ENCODE peak calls at places on chromosome 22, in nine cellular contexts. P is tibial nerve; X is CD8-positive, alpha-beta T cell; L is heart left ventricle; K is RWPE2; I is effector memory CD4-positive, alpha-beta T cell; C is Peyer's patch; O is SJSA1; Q is ovary. A is an unnamed sample.

GRCh38 chr22:23305321-23305910 is 125.1 kb downstream of the BCR start:
- DNase-seq in P (no peak), X (no peak), L (peak; percentile 46), K (peak; percentile 28), I (no peak), C (peak; percentile 40), O (peak; percentile 86), Q (peak; percentile 31), A (no peak)

GRCh38 chr22:41003041-41003440 is 51.9 kb downstream of the RBX1 start:
- DNase-seq in P (no peak), X (no peak), L (no peak), K (no peak), I (no peak), C (no peak), O (no peak), Q (no peak), A (no peak)

GRCh38 chr22:42811510-42811909 is 45.6 kb downstream of the ARFGAP3 start:
- DNase-seq in P (no peak), X (no peak), L (no peak), K (no peak), I (no peak), C (no peak), O (peak; percentile 5), Q (no peak), A (no peak)

GRCh38 chr22:39306456-39307361 is 12.7 kb downstream of the RPL3 start:
- DNase-seq in P (no peak), X (peak; percentile 57), L (peak; percentile 68), K (peak; percentile 61), I (peak; percentile 12), C (peak; percentile 75), O (peak; percentile 51), Q (no peak), A (peak; percentile 50)

GRCh38 chr22:36497910-36498669 is 8.8 kb downstream of the FOXRED2 start:
- DNase-seq in P (no peak), X (no peak), L (no peak), K (peak; percentile 51), I (no peak), C (no peak), O (no peak), Q (no peak), A (no peak)

GRCh38 chr22:30254307-30254706 is 7.7 kb upstream of the LIF start:
- DNase-seq in P (no peak), X (no peak), L (no peak), K (no peak), I (no peak), C (no peak), O (no peak), Q (no peak), A (no peak)

GRCh38 chr22:24247564-24248344 is 2.9 kb upstream of the GGT5 start:
- DNase-seq in P (peak; percentile 87), X (peak; percentile 50), L (peak; percentile 92), K (peak; percentile 89), I (no peak), C (peak; percentile 88), O (peak; percentile 92), Q (peak; percentile 95), A (peak; percentile 80)

GRCh38 chr22:49826603-49827306 is 918 bp downstream of the BRD1 start:
- DNase-seq in P (no peak), X (peak; percentile 38), L (peak; percentile 79), K (no peak), I (no peak), C (peak; percentile 64), O (no peak), Q (peak; percentile 69), A (peak; percentile 20)

GRCh38 chr22:22705328-22706100 is 61.1 kb downstream of the GGTLC2 start:
- DNase-seq in P (no peak), X (no peak), L (no peak), K (no peak), I (no peak), C (no peak), O (peak; percentile 16), Q (no peak), A (no peak)

GRCh38 chr22:22702159-22702873 is 57.9 kb downstream of the GGTLC2 start:
- DNase-seq in P (no peak), X (no peak), L (no peak), K (no peak), I (no peak), C (peak; percentile 87), O (no peak), Q (no peak), A (no peak)

GRCh38 chr22:34798605-34799004 is 267.4 kb upstream of the ISX start:
- DNase-seq in P (no peak), X (no peak), L (no peak), K (no peak), I (no peak), C (no peak), O (no peak), Q (no peak), A (no peak)

GRCh38 chr22:38155703-38156102 is 25.9 kb downstream of the PLA2G6 start:
- DNase-seq in P (no peak), X (no peak), L (no peak), K (no peak), I (no peak), C (no peak), O (no peak), Q (no peak), A (no peak)

GRCh38 chr22:25509391-25509791 is 55.1 kb upstream of the GRK3 start:
- DNase-seq in P (no peak), X (no peak), L (no peak), K (no peak), I (no peak), C (peak; percentile 56), O (no peak), Q (no peak), A (no peak)

DNA sequence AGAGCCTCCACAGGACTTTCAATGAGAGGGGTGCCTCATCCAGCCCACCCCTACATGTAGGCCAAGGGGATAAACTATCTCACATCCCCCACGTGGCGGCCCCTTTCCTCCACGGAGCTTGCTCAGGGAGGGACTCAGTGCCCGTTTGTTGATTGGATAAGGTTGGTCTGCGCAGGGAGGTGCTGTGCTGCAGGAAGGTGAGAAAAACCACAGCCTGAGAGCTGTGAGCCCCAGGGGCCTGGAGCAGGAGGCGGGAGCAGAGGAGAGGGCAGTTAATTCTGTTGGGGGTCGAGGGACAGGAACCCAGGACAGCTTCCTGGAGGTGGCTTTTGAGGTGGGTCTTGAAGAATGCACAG is 31.9 kb upstream of the ATXN10 start:
- DNase-seq in P (no peak), X (no peak), L (no peak), K (no peak), I (no peak), C (no peak), O (peak; percentile 38), Q (no peak), A (no peak)
- H3K27ac ChIP-seq in P (no peak overlapping the region), X (no peak overlapping the region), L (no peak overlapping the region), K (peak overlapping the region; percentile 79), I (no peak overlapping the region), C (no peak overlapping the region), O (peak overlapping the region; percentile 67), Q (no peak overlapping the region), A (no peak overlapping the region)

DNA sequence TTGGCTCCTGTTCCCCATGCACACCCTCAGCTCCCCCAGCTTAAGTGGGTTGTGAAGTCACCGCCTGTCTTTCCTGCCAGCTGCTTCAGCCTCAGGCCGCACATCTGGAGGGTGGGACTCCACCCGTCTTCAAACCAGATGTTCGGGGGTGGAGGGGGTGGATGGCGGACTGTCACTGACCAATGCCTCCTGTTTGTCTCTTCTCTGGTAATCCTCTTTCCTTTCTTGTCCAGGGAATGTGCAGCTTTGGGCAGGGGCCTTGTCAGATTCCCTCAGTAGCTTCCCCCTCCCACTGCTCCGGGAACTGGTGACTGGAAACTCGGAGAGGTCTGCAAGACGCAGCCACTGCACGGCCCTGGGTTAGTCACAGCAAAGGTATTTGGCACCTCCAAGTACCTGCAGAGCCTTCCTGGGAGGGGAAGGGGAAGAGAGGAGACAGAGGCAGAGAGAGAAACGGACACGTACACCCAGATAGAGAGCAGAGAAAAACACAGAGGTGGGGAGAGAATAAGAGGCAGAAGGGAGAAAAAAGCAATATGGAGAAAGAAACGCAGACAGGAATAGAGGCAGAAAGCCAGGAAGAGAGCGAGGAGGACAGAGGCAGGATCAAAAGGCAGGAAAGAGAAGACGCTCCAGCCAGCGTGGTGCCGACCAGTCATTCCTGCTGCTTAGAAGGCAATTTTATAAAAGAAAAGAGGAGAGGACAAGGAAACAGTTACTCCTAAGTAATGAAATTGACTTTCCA is 56.1 kb upstream of the TIMP3 start:
- DNase-seq in P (no peak), X (no peak), L (peak; percentile 78), K (peak; percentile 83), I (no peak), C (peak; percentile 56), O (no peak), Q (no peak), A (no peak)
- H3K27ac ChIP-seq in P (peak overlapping the region; percentile 46), X (no peak overlapping the region), L (peak overlapping the region; percentile 62), K (peak overlapping the region; percentile 63), I (no peak overlapping the region), C (no peak overlapping the region), O (no peak overlapping the region), Q (no peak overlapping the region), A (no peak overlapping the region)

DNA sequence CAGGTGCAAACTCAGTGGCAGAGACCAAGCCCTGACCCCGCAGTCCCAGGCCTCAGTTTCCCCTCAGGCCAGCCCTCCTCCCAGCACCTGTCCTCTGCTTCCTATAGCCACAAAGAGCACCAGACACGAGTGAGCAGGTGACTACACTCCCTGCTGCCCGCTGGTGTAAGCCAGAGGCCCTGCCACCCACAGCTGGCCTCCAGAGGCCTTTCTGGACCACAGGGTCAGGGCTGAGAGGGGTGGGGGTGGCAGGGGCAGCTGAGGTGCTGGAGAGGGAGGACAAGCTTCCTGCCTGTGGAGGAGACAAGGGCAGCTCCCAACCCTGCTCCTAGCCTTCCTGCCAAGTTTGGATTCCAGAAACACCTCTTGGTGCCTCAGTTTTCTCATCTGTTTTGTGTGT is 31.3 kb upstream of the WNT7B start:
- DNase-seq in P (no peak), X (no peak), L (no peak), K (no peak), I (no peak), C (no peak), O (no peak), Q (no peak), A (no peak)
- H3K27ac ChIP-seq in P (peak overlapping the region; percentile 95), X (no peak overlapping the region), L (peak overlapping the region; percentile 93), K (peak overlapping the region; percentile 99), I (no peak overlapping the region), C (peak overlapping the region; percentile 78), O (peak overlapping the region; percentile 74), Q (peak overlapping the region; percentile 85), A (peak overlapping the region; percentile 50)

GRCh38 chr22:17846326-17846992 is 72.2 kb upstream of the BID start:
- DNase-seq in P (no peak), X (no peak), L (no peak), K (no peak), I (no peak), C (no peak), O (no peak), Q (peak; percentile 53), A (no peak)
- H3K27ac ChIP-seq in P (peak overlapping the region; percentile 79), X (no peak overlapping the region), L (peak overlapping the region; percentile 85), K (no peak overlapping the region), I (no peak overlapping the region), C (no peak overlapping the region), O (no peak overlapping the region), Q (no peak overlapping the region), A (peak overlapping the region; percentile 5)

GRCh38 chr22:45455212-45455611 is 41.7 kb downstream of the RIBC2 start:
- DNase-seq in P (no peak), X (no peak), L (no peak), K (no peak), I (no peak), C (no peak), O (no peak), Q (no peak), A (no peak)
- H3K27ac ChIP-seq in P (no peak overlapping the region), X (no peak overlapping the region), L (no peak overlapping the region), K (no peak overlapping the region), I (no peak overlapping the region), C (no peak overlapping the region), O (no peak overlapping the region), Q (no peak overlapping the region), A (no peak overlapping the region)